ENCODE peak calls at places on chromosome 22, in five cellular contexts. I is SK-N-SH, D is prostate gland, T is K562, M is uterus. F is an unnamed sample.

GRCh38 chr22:42188808-42189447 is 58.3 kb upstream of the CYP2D6 start:
- DNase-seq in D (no peak), M (no peak), I (no peak), T (no peak), F (no peak)

GRCh38 chr22:32584650-32585049 is 110.0 kb downstream of the FBXO7 start:
- DNase-seq in D (no peak), M (no peak), T (no peak), I (no peak), F (no peak)

GRCh38 chr22:27885977-27886842 is 32.8 kb downstream of the PITPNB start:
- DNase-seq in D (peak), T (peak), M (no peak), I (peak), F (no peak)

GRCh38 chr22:45319319-45319675 is 9.6 kb downstream of the FAM118A start:
- DNase-seq in D (no peak), I (peak), T (no peak), M (peak), F (no peak)

GRCh38 chr22:44684506-44685383 is 17.3 kb upstream of the PRR5 start:
- DNase-seq in I (peak), D (peak), M (peak), T (peak), F (peak)

GRCh38 chr22:43008509-43008908 is 6.4 kb downstream of the PACSIN2 start:
- DNase-seq in D (no peak), I (no peak), M (no peak), T (no peak), F (no peak)

GRCh38 chr22:44585559-44586121 is 87.6 kb upstream of the RTL6 start:
- DNase-seq in T (no peak), D (no peak), M (no peak), I (no peak), F (no peak)

GRCh38 chr22:44550666-44551491 is 52.8 kb upstream of the RTL6 start:
- DNase-seq in T (no peak), M (peak), I (no peak), D (peak), F (no peak)

GRCh38 chr22:41226728-41227655 is 13.7 kb downstream of the CHADL start:
- DNase-seq in M (no peak), T (no peak), I (no peak), D (no peak), F (no peak)

GRCh38 chr22:44309647-44310046 is 3.1 kb downstream of the SHISAL1 start:
- DNase-seq in T (no peak), I (no peak), D (no peak), M (no peak), F (no peak)

GRCh38 chr22:40345271-40345670 is 1.0 kb upstream of the ADSL start:
- DNase-seq in M (no peak), D (no peak), I (no peak), T (no peak), F (no peak)

GRCh38 chr22:37082251-37082650 is 27.3 kb downstream of the TMPRSS6 start:
- DNase-seq in I (no peak), D (no peak), T (no peak), M (no peak), F (no peak)

GRCh38 chr22:44667829-44668189 is 34.2 kb upstream of the PRR5 start:
- DNase-seq in T (no peak), D (no peak), M (no peak), I (no peak), F (no peak)

GRCh38 chr22:45424241-45424731 is 10.8 kb downstream of the RIBC2 start:
- DNase-seq in D (no peak), I (no peak), T (no peak), M (no peak), F (no peak)

GRCh38 chr22:40511604-40512003 is 124.9 kb downstream of the MRTFA start:
- DNase-seq in T (no peak), D (no peak), M (no peak), I (no peak), F (no peak)

GRCh38 chr22:50247748-50248147 is 2.9 kb upstream of the TUBGCP6 start:
- DNase-seq in I (peak), T (no peak), M (no peak), D (no peak), F (no peak)

GRCh38 chr22:42170946-42171345 is 40.3 kb upstream of the CYP2D6 start:
- DNase-seq in T (no peak), D (no peak), M (no peak), I (no peak), F (no peak)

DNA sequence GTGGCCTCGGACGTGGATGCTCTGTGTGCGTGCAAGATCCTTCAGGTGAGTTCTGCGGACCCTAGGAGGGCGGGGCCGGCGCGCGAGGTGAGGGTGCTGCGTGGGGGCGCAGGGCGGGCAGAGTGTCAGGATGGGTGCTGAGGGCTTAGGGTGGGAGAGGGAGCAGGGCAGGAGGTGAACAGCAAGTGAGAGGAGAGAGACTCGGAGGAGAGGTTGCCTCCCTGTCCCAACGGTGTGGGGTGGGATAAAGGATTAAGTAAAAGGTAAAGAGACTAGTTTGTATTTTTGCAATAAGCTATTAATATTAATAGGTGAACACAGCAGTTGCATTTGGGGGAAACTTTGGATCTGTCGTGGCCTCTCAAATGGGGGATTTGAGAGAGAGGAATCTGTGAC is 451 bp downstream of the CDC45 start:
- DNase-seq in M (no peak), I (no peak), T (no peak), D (no peak), F (no peak)
- H3K27ac ChIP-seq in M (no peak), I (no peak), T (peak), D (no peak), F (no peak)

GRCh38 chr22:18033204-18033998 is 9.0 kb upstream of the MICAL3 start:
- DNase-seq in M (peak), I (no peak), T (no peak), D (no peak), F (no peak)

GRCh38 chr22:18029686-18030267 is 5.4 kb upstream of the MICAL3 start:
- DNase-seq in T (no peak), M (no peak), I (no peak), D (no peak), F (no peak)

GRCh38 chr22:18034076-18034475 is 9.7 kb upstream of the MICAL3 start:
- DNase-seq in T (no peak), I (no peak), M (no peak), D (no peak), F (no peak)

GRCh38 chr22:18031670-18032454 is 7.5 kb upstream of the MICAL3 start:
- DNase-seq in T (no peak), I (no peak), D (no peak), M (peak), F (no peak)

DNA sequence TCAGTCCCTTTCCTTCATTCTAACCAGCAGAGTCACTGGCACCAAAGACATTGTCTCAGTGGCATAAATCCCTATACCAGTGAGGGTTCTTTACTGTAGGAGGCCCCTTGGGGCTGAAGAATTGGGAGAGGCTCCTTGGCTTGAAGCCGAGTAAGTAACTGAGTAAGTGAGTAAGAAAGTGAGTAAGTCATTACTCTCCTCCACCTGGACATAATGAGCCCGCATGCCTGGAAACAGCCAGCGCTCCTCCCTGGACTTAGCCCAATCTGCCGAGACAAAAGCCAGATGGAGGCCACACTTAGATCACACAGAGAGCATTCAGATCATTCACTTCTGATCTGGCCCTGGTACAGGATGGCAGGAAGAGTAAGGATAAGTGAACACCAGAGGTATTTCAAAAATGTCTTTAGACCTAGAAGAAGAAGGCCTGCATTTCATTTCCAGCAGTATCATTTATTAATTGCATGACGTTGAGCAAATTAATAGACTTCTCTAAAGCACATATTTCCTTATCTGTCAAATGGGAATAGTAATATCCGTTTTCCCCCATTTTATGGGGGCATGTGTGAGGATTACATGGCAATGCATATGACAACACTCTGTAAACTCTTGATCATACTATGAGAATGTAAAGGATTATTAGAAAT is 8.2 kb upstream of the MICAL3 start:
- DNase-seq in M (peak), I (no peak), D (no peak), T (no peak), F (no peak)
- H3K27ac ChIP-seq in M (peak), I (peak), D (no peak), T (no peak), F (no peak)

DNA sequence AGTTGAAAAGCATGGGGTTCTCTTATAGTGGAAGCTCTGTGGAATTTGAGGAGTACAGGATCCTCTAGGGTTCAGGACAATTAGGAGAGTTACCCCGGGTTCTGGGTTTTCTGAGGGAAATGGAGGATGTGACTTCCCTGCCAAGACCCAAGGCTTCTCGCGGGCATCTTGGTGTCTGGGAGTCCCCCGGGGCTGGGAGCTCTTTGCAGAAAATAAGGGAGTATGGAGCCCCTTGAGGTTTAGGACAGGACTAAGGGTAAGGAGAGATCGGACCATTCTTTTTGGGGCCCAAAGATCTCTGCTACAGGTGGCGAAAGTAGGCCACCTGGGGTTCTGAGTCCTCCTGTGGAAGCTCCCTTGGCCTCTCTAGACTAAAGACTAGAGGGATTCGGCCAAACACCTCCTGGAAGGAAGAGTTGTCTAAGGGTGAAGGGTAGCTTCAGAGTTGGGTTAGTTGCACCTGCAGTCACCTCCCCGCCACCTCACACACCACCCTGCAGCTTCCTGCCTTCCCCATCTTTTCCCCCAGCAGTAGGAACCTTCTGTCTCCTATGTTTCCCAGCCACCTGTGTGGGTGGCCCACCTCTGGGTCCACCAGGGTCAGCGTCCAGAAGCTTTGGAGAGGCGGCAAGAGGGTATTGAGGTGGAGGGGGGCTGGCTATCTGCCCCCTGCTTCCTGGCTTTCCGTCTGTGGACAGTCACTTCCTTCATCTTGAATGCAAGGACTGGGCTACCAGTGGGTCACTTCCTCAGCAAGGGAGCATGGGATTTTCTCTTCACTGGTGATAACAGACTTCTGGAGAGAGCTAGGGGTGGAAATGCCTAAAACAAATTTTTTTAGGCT is 907 bp downstream of the LIMK2 start:
- DNase-seq in T (no peak), M (no peak), D (no peak), I (peak), F (no peak)
- H3K27ac ChIP-seq in T (peak), M (peak), D (peak), I (no peak), F (peak)

DNA sequence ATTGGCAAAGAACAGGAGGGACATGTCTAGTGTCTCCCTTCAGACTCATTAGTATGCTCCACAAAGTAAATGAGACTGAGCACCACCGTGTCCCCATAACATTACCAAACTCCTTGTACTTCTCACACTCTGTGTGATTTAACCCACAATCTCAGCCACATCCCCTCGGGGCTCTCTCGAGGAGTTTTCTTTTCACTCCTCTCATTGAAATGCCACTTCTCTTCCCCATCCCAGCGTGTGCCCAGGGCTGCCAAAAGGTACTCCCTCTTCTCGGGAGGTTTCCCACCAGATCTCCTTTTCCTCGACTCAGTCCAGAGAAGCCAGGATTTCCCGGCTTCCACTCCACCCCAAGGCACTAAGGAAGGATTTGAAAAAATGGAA is 1.1 kb downstream of the RBFOX2 start:
- DNase-seq in M (no peak), T (no peak), D (peak), I (no peak), F (no peak)
- H3K27ac ChIP-seq in M (peak), T (peak), D (peak), I (peak), F (peak)

DNA sequence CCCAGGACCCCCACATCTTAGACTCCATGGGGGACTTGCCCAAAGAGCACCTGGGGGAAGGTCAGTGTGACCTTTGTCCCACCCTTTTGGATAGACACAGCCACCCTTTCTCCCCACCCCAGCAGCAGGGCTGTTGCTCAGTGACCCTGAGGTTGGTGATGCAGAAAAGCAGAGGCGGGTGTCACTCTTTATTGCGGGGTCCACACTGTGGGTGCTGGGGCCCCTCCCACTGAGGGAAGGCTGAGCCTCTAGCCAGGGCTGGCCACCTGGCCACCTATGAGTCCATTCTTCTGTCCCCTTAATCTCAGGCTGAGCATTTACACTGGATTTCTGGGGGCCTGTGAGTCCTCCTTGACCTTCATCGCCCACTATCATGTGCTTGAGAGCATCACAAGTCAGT is 7.4 kb downstream of the LRRC75B start:
- DNase-seq in M (no peak), I (no peak), T (no peak), D (no peak), F (no peak)
- H3K27ac ChIP-seq in M (no peak), I (no peak), T (no peak), D (no peak), F (no peak)

DNA sequence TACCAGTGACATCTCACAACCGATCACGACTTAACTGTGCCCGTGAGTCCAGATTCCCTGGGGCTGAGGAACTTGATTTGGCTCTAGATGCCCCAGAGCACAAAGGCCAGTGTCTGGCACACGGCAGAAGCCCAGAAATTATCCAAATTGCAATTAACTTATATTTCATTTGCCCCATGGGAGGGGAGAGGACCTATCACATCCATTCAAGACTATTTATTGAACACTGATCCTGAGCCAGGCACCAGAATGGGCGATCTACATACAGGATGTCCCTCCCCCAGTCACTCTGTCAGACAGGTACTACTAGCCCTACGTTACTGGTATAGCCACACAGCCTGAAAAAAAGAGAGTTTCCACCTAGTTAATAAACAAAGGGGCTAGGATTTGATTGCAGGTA is 5.1 kb downstream of the DNAL4 start:
- DNase-seq in T (no peak), D (no peak), M (no peak), I (peak), F (no peak)
- H3K27ac ChIP-seq in T (peak), D (no peak), M (peak), I (peak), F (peak)

GRCh38 chr22:46574438-46574992 is 37.1 kb upstream of the CELSR1 start:
- DNase-seq in D (no peak), M (no peak), T (no peak), I (no peak), F (no peak)
- H3K27ac ChIP-seq in D (no peak), M (no peak), T (no peak), I (no peak), F (no peak)

GRCh38 chr22:49027122-49027670 is 800.5 kb downstream of the BRD1 start:
- DNase-seq in M (no peak), D (no peak), T (no peak), I (no peak), F (no peak)

GRCh38 chr22:49024775-49025440 is 802.8 kb downstream of the BRD1 start:
- DNase-seq in D (no peak), I (no peak), M (no peak), T (no peak), F (no peak)

GRCh38 chr22:49028111-49028510 is 799.6 kb downstream of the BRD1 start:
- DNase-seq in M (no peak), D (no peak), I (no peak), T (no peak), F (no peak)

GRCh38 chr22:49025791-49026475 is 801.7 kb downstream of the BRD1 start:
- DNase-seq in I (no peak), T (no peak), M (no peak), D (no peak), F (no peak)

GRCh38 chr22:49026476-49027121 is 801.1 kb downstream of the BRD1 start:
- DNase-seq in T (no peak), M (no peak), D (no peak), I (peak), F (peak)
- H3K27ac ChIP-seq in T (no peak), M (no peak), D (no peak), I (peak), F (no peak)

F was measured in substantia nigra.